ENCODE peak calls at places on chromosomes 2 and 18, in four cellular contexts. One of them, this sample, is unnamed.

GRCh38 chr2:39925312-39925711 is 146.3 kb upstream of the THUMPD2 start:
- DNase-seq in head of caudate nucleus: no peak
- DNase-seq in lung: no peak
- DNase-seq in choroid plexus epithelial cell: no peak
- DNase-seq in this sample: no peak

GRCh38 chr2:168192839-168193616 is 54.4 kb downstream of the STK39 start:
- DNase-seq in head of caudate nucleus: no peak
- DNase-seq in lung: no peak
- DNase-seq in choroid plexus epithelial cell: peak; percentile 36
- DNase-seq in this sample: no peak

GRCh38 chr2:202494300-202494699 is 118.2 kb downstream of the BMPR2 start:
- DNase-seq in head of caudate nucleus: peak; percentile 35
- DNase-seq in lung: no peak
- DNase-seq in choroid plexus epithelial cell: peak; percentile 91
- DNase-seq in this sample: peak; percentile 95

GRCh38 chr2:19021721-19022120 is 336.7 kb downstream of the OSR1 start:
- DNase-seq in head of caudate nucleus: no peak
- DNase-seq in lung: no peak
- DNase-seq in choroid plexus epithelial cell: peak; percentile 54
- DNase-seq in this sample: no peak

GRCh38 chr18:65750421-65751144 is at the start of gene CDH7:
- DNase-seq in head of caudate nucleus: peak; percentile 59
- DNase-seq in lung: no peak
- DNase-seq in choroid plexus epithelial cell: no peak
- DNase-seq in this sample: no peak

GRCh38 chr2:150485114-150485870 is 2.2 kb downstream of the RND3 start:
- DNase-seq in head of caudate nucleus: peak; percentile 91
- DNase-seq in lung: peak; percentile 83
- DNase-seq in choroid plexus epithelial cell: peak; percentile 80
- DNase-seq in this sample: no peak

GRCh38 chr18:64982414-64983096 is 768.3 kb upstream of the CDH7 start:
- DNase-seq in head of caudate nucleus: no peak
- DNase-seq in lung: no peak
- DNase-seq in choroid plexus epithelial cell: no peak
- DNase-seq in this sample: no peak

GRCh38 chr2:3405876-3406275 is 26.4 kb downstream of the TRAPPC12 start:
- DNase-seq in head of caudate nucleus: no peak
- DNase-seq in lung: no peak
- DNase-seq in choroid plexus epithelial cell: no peak
- DNase-seq in this sample: no peak

GRCh38 chr2:218367415-218368149 is 10.9 kb downstream of the CATIP start:
- DNase-seq in head of caudate nucleus: peak; percentile 62
- DNase-seq in lung: peak; percentile 91
- DNase-seq in choroid plexus epithelial cell: peak; percentile 63
- DNase-seq in this sample: peak; percentile 64

GRCh38 chr2:156110890-156111289 is 221.6 kb downstream of the NR4A2 start:
- DNase-seq in head of caudate nucleus: no peak
- DNase-seq in lung: no peak
- DNase-seq in choroid plexus epithelial cell: no peak
- DNase-seq in this sample: no peak

This sample was measured in pons.